ENCODE peak calls at places on chromosomes 7 and 10, in four cellular contexts. A is GM12878, H is HepG2, W is H1. J is an unnamed sample.

GRCh38 chr7:151782598-151783448 is 94.1 kb downstream of the PRKAG2 start:
- DNase-seq in A (no peak), H (peak), W (peak), J (peak)

GRCh38 chr7:97022451-97023306 is 2.0 kb downstream of the DLX5 start:
- DNase-seq in A (no peak), H (no peak), W (no peak), J (no peak)

GRCh38 chr7:50141854-50142253 is 48.8 kb upstream of the ZPBP start:
- DNase-seq in A (no peak), H (no peak), W (no peak), J (no peak)

GRCh38 chr10:33314788-33315561 is 19.5 kb downstream of the NRP1 start:
- DNase-seq in A (no peak), H (no peak), W (no peak), J (no peak)

GRCh38 chr7:31957756-31958155 is 112.5 kb downstream of the PDE1C start:
- DNase-seq in A (no peak), H (no peak), W (no peak), J (no peak)

GRCh38 chr7:68488366-68489060 is 1109.8 kb upstream of the AUTS2 start:
- DNase-seq in A (no peak), H (no peak), W (no peak), J (no peak)

GRCh38 chr10:103448751-103449150 is 3.4 kb downstream of the CALHM2 start:
- DNase-seq in A (no peak), H (no peak), W (no peak), J (no peak)

GRCh38 chr7:151550601-151551286 is 31.0 kb upstream of the RHEB start:
- DNase-seq in A (no peak), H (peak), W (no peak), J (peak)

GRCh38 chr7:151167197-151167911 is at the start of gene GBX1:
- DNase-seq in A (no peak), H (no peak), W (no peak), J (peak)

GRCh38 chr7:137879357-137880158 is 32.8 kb upstream of the DGKI start:
- DNase-seq in A (no peak), H (no peak), W (peak), J (no peak)

GRCh38 chr7:99694201-99694911 is 14.6 kb upstream of the CYP3A5 start:
- DNase-seq in A (no peak), H (peak), W (no peak), J (peak)

GRCh38 chr7:6271694-6272371 is 591 bp downstream of the CYTH3 start:
- DNase-seq in A (no peak), H (no peak), W (no peak), J (peak)

GRCh38 chr10:34753014-34753757 is 61.9 kb downstream of the PARD3 start:
- DNase-seq in A (no peak), H (no peak), W (no peak), J (no peak)

GRCh38 chr7:111833461-111833860 is 271.2 kb upstream of the IMMP2L start:
- DNase-seq in A (no peak), H (no peak), W (no peak), J (no peak)

GRCh38 chr7:121123028-121123427 is 134.5 kb downstream of the CPED1 start:
- DNase-seq in A (no peak), H (no peak), W (no peak), J (no peak)

GRCh38 chr7:95547949-95548348 is 48.4 kb downstream of the PDK4 start:
- DNase-seq in A (no peak), H (no peak), W (no peak), J (no peak)

GRCh38 chr7:26864309-26865093 is at the start of gene SKAP2:
- DNase-seq in A (peak), H (peak), W (peak), J (peak)

GRCh38 chr7:79317728-79318127 is 135.7 kb downstream of the MAGI2 start:
- DNase-seq in A (no peak), H (peak), W (peak), J (no peak)

GRCh38 chr10:85646312-85646711 is 720.3 kb downstream of the GRID1 start:
- DNase-seq in A (no peak), H (no peak), W (no peak), J (no peak)

GRCh38 chr10:76150139-76150885 is 718.9 kb downstream of the LRMDA start:
- DNase-seq in A (no peak), H (peak), W (no peak), J (no peak)

GRCh38 chr10:118753331-118753730 is 1.4 kb downstream of the CACUL1 start:
- DNase-seq in A (no peak), H (no peak), W (no peak), J (no peak)

GRCh38 chr7:55521543-55522267 is 50.6 kb downstream of the VOPP1 start:
- DNase-seq in A (no peak), H (no peak), W (no peak), J (no peak)

GRCh38 chr10:504131-504611 is 185.3 kb downstream of the DIP2C start:
- DNase-seq in A (no peak), H (no peak), W (no peak), J (no peak)

GRCh38 chr10:108363566-108363965 is 1199.1 kb upstream of the SORCS1 start:
- DNase-seq in A (no peak), H (no peak), W (no peak), J (no peak)

GRCh38 chr10:108360187-108360586 is 1195.7 kb upstream of the SORCS1 start:
- DNase-seq in A (no peak), H (no peak), W (no peak), J (no peak)

GRCh38 chr10:108362306-108362705 is 1197.8 kb upstream of the SORCS1 start:
- DNase-seq in A (no peak), H (no peak), W (no peak), J (no peak)

GRCh38 chr10:108362956-108363355 is 1198.5 kb upstream of the SORCS1 start:
- DNase-seq in A (no peak), H (no peak), W (no peak), J (no peak)

DNA sequence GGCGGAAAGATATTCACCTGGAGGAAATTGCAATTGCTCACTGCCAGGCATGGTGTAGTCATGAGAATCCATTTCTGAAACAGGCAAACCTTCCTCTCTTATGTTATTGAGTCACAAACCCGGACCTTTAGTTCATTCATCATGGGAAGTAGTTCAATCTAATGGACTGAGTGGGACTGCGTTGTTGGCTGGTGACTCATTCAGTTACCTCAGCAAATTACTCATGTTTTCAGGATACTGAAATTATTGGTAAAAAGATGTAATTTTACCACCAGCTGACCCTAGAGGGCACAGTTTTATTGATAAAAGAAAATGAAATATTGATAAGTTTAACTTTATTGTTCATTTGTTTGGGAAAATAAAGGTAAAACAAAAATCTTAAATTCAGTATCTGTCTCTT is 1194.4 kb upstream of the SORCS1 start:
- DNase-seq in A (peak), H (peak), W (no peak), J (no peak)
- TF ChIP-seq YY1 in A (no peak), H (no peak), W (no peak), J (no peak)

GRCh38 chr7:1883834-1884582 is 213.9 kb downstream of the ELFN1 start:
- DNase-seq in A (no peak), H (no peak), W (no peak), J (peak)

GRCh38 chr7:1884583-1885350 is 214.7 kb downstream of the ELFN1 start:
- DNase-seq in A (no peak), H (no peak), W (no peak), J (no peak)

GRCh38 chr7:1881946-1882345 is 211.9 kb downstream of the ELFN1 start:
- DNase-seq in A (no peak), H (no peak), W (no peak), J (no peak)

GRCh38 chr7:1882451-1882850 is 212.4 kb downstream of the ELFN1 start:
- DNase-seq in A (no peak), H (no peak), W (no peak), J (peak)

DNA sequence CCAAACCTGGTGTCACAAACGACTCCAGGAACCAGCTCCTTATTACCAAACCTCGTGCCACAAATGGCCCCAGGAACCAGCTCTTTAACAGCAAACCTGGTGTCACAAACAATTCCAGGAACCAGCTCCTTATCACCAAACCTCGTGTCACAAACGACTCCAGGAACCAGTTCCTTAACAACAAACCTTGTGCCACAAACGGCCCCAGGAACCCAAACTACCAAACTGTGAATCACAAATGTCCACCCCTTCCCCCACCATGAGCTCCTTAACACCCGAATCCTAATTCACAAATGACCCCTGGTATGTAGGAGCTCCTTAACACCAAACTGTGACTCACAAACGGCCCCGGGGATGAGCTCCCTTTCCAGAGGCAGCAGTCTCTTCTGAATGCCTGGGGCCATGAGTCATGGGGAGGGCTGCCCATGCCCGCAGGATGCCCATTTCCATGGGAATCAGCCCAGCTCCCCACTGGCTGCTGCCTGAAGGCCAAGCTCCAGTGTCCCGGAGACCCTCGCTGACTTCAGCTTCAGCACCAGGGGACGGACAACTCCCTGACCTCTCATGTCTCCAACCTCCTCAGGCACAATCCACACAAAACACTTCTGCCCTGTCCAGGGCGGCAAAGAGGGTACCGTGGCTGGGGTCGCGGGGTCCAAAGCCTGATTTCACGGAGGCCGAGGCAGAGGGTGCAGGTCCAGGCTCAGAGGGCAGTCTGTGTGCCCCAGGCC is 213.1 kb downstream of the ELFN1 start:
- DNase-seq in A (no peak), H (no peak), W (peak), J (peak)
- TF ChIP-seq CREB1 in A (no peak), H (no peak), W (no peak), J (no peak)

GRCh38 chr10:96229568-96230030 is 41.8 kb downstream of the BLNK start:
- DNase-seq in A (peak), H (peak), W (peak), J (peak)
- TF ChIP-seq YY1 in A (peak), H (peak), W (no peak), J (peak)

DNA sequence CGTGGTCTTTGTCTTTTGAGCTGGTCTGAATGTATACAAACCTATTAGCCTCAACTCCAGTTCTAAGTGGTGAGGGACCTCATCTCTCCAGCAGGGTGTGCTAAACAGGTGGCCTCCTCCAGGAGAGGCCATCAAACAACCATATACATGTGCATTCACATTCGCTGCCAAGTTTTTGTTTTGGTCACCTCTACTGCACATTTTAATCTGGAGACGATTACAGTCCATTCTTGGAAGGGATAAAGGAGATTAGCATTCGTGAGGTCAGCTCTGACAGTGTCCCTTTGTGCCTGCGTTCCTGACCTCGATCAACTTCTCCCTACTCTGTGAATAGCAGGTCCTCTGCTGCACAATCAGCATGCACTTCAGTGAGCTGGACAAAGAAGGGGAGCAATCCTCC is 60.8 kb downstream of the RHOBTB1 start:
- DNase-seq in A (no peak), H (peak), W (no peak), J (peak)
- TF ChIP-seq CREB1 in A (no peak), H (no peak), W (no peak), J (no peak)

J was measured in K562.